ENCODE peak calls at places on chromosomes 13 and 19, in nine cellular contexts. One of them, this sample, is unnamed.

GRCh38 chr19:44807162-44807561 is 1.7 kb upstream of the BCAM start:
- DNase-seq in T47D: peak
- DNase-seq in GM23338: peak
- DNase-seq in EH: no peak
- DNase-seq in frontal cortex: no peak
- DNase-seq in T-cell: no peak
- DNase-seq in NCI-H1930: no peak
- DNase-seq in effector memory CD4-positive, alpha-beta T cell: no peak
- DNase-seq in trophoblast cell: peak
- DNase-seq in this sample: no peak

GRCh38 chr13:30819136-30819875 is 84.0 kb downstream of the ALOX5AP start:
- DNase-seq in T47D: no peak
- DNase-seq in GM23338: no peak
- DNase-seq in EH: no peak
- DNase-seq in frontal cortex: no peak
- DNase-seq in T-cell: no peak
- DNase-seq in NCI-H1930: no peak
- DNase-seq in effector memory CD4-positive, alpha-beta T cell: no peak
- DNase-seq in trophoblast cell: no peak
- DNase-seq in this sample: no peak

GRCh38 chr19:19356901-19357566 is 36.4 kb downstream of the MAU2 start:
- DNase-seq in T47D: no peak
- DNase-seq in GM23338: no peak
- DNase-seq in EH: no peak
- DNase-seq in frontal cortex: no peak
- DNase-seq in T-cell: no peak
- DNase-seq in NCI-H1930: no peak
- DNase-seq in effector memory CD4-positive, alpha-beta T cell: no peak
- DNase-seq in trophoblast cell: no peak
- DNase-seq in this sample: no peak

GRCh38 chr19:15265849-15266248 is 33.6 kb upstream of the EPHX3 start:
- DNase-seq in T47D: no peak
- DNase-seq in GM23338: no peak
- DNase-seq in EH: peak
- DNase-seq in frontal cortex: peak
- DNase-seq in T-cell: no peak
- DNase-seq in NCI-H1930: no peak
- DNase-seq in effector memory CD4-positive, alpha-beta T cell: no peak
- DNase-seq in trophoblast cell: no peak
- DNase-seq in this sample: no peak

GRCh38 chr13:83151308-83151660 is 731.0 kb downstream of the SLITRK1 start:
- DNase-seq in T47D: no peak
- DNase-seq in GM23338: no peak
- DNase-seq in EH: peak
- DNase-seq in frontal cortex: no peak
- DNase-seq in T-cell: no peak
- DNase-seq in NCI-H1930: no peak
- DNase-seq in effector memory CD4-positive, alpha-beta T cell: no peak
- DNase-seq in trophoblast cell: peak
- DNase-seq in this sample: no peak

GRCh38 chr13:98842074-98842473 is 89.6 kb upstream of the SLC15A1 start:
- DNase-seq in T47D: no peak
- DNase-seq in GM23338: no peak
- DNase-seq in EH: no peak
- DNase-seq in frontal cortex: no peak
- DNase-seq in T-cell: no peak
- DNase-seq in NCI-H1930: no peak
- DNase-seq in effector memory CD4-positive, alpha-beta T cell: no peak
- DNase-seq in trophoblast cell: no peak
- DNase-seq in this sample: no peak

GRCh38 chr19:6297202-6297601 is 17.4 kb upstream of the MLLT1 start:
- DNase-seq in T47D: no peak
- DNase-seq in GM23338: no peak
- DNase-seq in EH: no peak
- DNase-seq in frontal cortex: no peak
- DNase-seq in T-cell: no peak
- DNase-seq in NCI-H1930: no peak
- DNase-seq in effector memory CD4-positive, alpha-beta T cell: no peak
- DNase-seq in trophoblast cell: no peak
- DNase-seq in this sample: no peak

GRCh38 chr13:99969934-99970760 is 1.4 kb downstream of the ZIC5 start:
- DNase-seq in T47D: no peak
- DNase-seq in GM23338: peak
- DNase-seq in EH: no peak
- DNase-seq in frontal cortex: peak
- DNase-seq in T-cell: no peak
- DNase-seq in NCI-H1930: peak
- DNase-seq in effector memory CD4-positive, alpha-beta T cell: no peak
- DNase-seq in trophoblast cell: peak
- DNase-seq in this sample: no peak

GRCh38 chr13:110387451-110388140 is 80.5 kb downstream of the COL4A2 start:
- DNase-seq in T47D: no peak
- DNase-seq in GM23338: peak
- DNase-seq in EH: peak
- DNase-seq in frontal cortex: no peak
- DNase-seq in T-cell: no peak
- DNase-seq in NCI-H1930: no peak
- DNase-seq in effector memory CD4-positive, alpha-beta T cell: no peak
- DNase-seq in trophoblast cell: peak
- DNase-seq in this sample: no peak

GRCh38 chr13:32993109-32993508 is 23.1 kb upstream of the KL start:
- DNase-seq in T47D: no peak
- DNase-seq in GM23338: no peak
- DNase-seq in EH: no peak
- DNase-seq in frontal cortex: no peak
- DNase-seq in T-cell: no peak
- DNase-seq in NCI-H1930: no peak
- DNase-seq in effector memory CD4-positive, alpha-beta T cell: no peak
- DNase-seq in trophoblast cell: no peak
- DNase-seq in this sample: no peak

GRCh38 chr13:51118809-51119431 is 7.8 kb upstream of the C13orf42 start:
- DNase-seq in T47D: no peak
- DNase-seq in GM23338: no peak
- DNase-seq in EH: no peak
- DNase-seq in frontal cortex: no peak
- DNase-seq in T-cell: no peak
- DNase-seq in NCI-H1930: no peak
- DNase-seq in effector memory CD4-positive, alpha-beta T cell: no peak
- DNase-seq in trophoblast cell: no peak
- DNase-seq in this sample: no peak

GRCh38 chr19:38355728-38356725 is 18.3 kb upstream of the PSMD8 start:
- DNase-seq in T47D: no peak
- DNase-seq in GM23338: no peak
- DNase-seq in EH: no peak
- DNase-seq in frontal cortex: no peak
- DNase-seq in T-cell: no peak
- DNase-seq in NCI-H1930: no peak
- DNase-seq in effector memory CD4-positive, alpha-beta T cell: no peak
- DNase-seq in trophoblast cell: no peak
- DNase-seq in this sample: no peak

GRCh38 chr19:13066933-13067831 is 35.5 kb downstream of the LYL1 start:
- DNase-seq in T47D: no peak
- DNase-seq in GM23338: no peak
- DNase-seq in EH: no peak
- DNase-seq in frontal cortex: no peak
- DNase-seq in T-cell: no peak
- DNase-seq in NCI-H1930: no peak
- DNase-seq in effector memory CD4-positive, alpha-beta T cell: no peak
- DNase-seq in trophoblast cell: no peak
- DNase-seq in this sample: no peak

GRCh38 chr19:33040994-33041827 is 23.5 kb downstream of the RHPN2 start:
- DNase-seq in T47D: peak
- DNase-seq in GM23338: no peak
- DNase-seq in EH: peak
- DNase-seq in frontal cortex: no peak
- DNase-seq in T-cell: no peak
- DNase-seq in NCI-H1930: no peak
- DNase-seq in effector memory CD4-positive, alpha-beta T cell: no peak
- DNase-seq in trophoblast cell: no peak
- DNase-seq in this sample: no peak

GRCh38 chr13:73740681-73741080 is 393.5 kb downstream of the KLF12 start:
- DNase-seq in T47D: no peak
- DNase-seq in GM23338: no peak
- DNase-seq in EH: no peak
- DNase-seq in frontal cortex: no peak
- DNase-seq in T-cell: no peak
- DNase-seq in NCI-H1930: no peak
- DNase-seq in effector memory CD4-positive, alpha-beta T cell: no peak
- DNase-seq in trophoblast cell: no peak
- DNase-seq in this sample: no peak

GRCh38 chr19:44570984-44571684 is 41.7 kb upstream of the CEACAM20 start:
- DNase-seq in T47D: peak
- DNase-seq in GM23338: peak
- DNase-seq in EH: peak
- DNase-seq in frontal cortex: peak
- DNase-seq in T-cell: peak
- DNase-seq in NCI-H1930: peak
- DNase-seq in effector memory CD4-positive, alpha-beta T cell: no peak
- DNase-seq in trophoblast cell: peak
- DNase-seq in this sample: no peak

GRCh38 chr19:30131246-30131645 is 189.2 kb downstream of the URI1 start:
- DNase-seq in T47D: no peak
- DNase-seq in GM23338: no peak
- DNase-seq in EH: no peak
- DNase-seq in frontal cortex: no peak
- DNase-seq in T-cell: no peak
- DNase-seq in NCI-H1930: no peak
- DNase-seq in effector memory CD4-positive, alpha-beta T cell: no peak
- DNase-seq in trophoblast cell: peak
- DNase-seq in this sample: no peak

GRCh38 chr19:30059741-30060140 is 117.7 kb downstream of the URI1 start:
- DNase-seq in T47D: no peak
- DNase-seq in GM23338: no peak
- DNase-seq in EH: no peak
- DNase-seq in frontal cortex: peak
- DNase-seq in T-cell: no peak
- DNase-seq in NCI-H1930: no peak
- DNase-seq in effector memory CD4-positive, alpha-beta T cell: no peak
- DNase-seq in trophoblast cell: no peak
- DNase-seq in this sample: no peak